ENCODE peak calls at places on chromosomes 3 and 15, in six cellular contexts. L is body of pancreas, Z is aorta, R is A549, F is left ventricle myocardium inferior, Q is psoas muscle. E is an unnamed sample. For H3K9me3 and H3K4me1, the result is how much of the 10 kb centered on the place peaks cover.

GRCh38 chr15:60093273-60094067 is 89.4 kb downstream of the FOXB1 start:
- DNase-seq in F (no peak), L (peak), Q (no peak), Z (no peak), R (no peak), E (no peak)

GRCh38 chr3:33313331-33313730 is 36.1 kb downstream of the FBXL2 start:
- DNase-seq in L (no peak), R (peak), Z (no peak), Q (no peak), F (no peak), E (no peak)

GRCh38 chr15:79436037-79436780 is 4.1 kb downstream of the MINAR1 start:
- DNase-seq in F (no peak), Q (no peak), L (no peak), R (no peak), Z (no peak), E (no peak)

GRCh38 chr3:41000471-41000870 is 198.8 kb upstream of the CTNNB1 start:
- DNase-seq in R (no peak), Q (no peak), L (no peak), Z (no peak), F (no peak), E (no peak)

GRCh38 chr15:65638107-65638506 is 16.4 kb downstream of the SLC24A1 start:
- DNase-seq in F (no peak), R (no peak), L (no peak), Z (no peak), Q (no peak), E (no peak)

GRCh38 chr3:113148307-113148703 is 63.1 kb upstream of the BOC start:
- DNase-seq in F (no peak), Q (no peak), L (peak), Z (no peak), R (no peak), E (no peak)

GRCh38 chr3:120350431-120350941 is 1.3 kb upstream of the LRRC58 start:
- DNase-seq in L (peak), Q (no peak), Z (peak), R (peak), F (no peak), E (no peak)

GRCh38 chr3:123357275-123357674 is 91.6 kb downstream of the ADCY5 start:
- DNase-seq in R (no peak), F (no peak), Q (no peak), L (no peak), Z (no peak), E (no peak)

GRCh38 chr15:66101715-66102395 is 151.7 kb downstream of the MEGF11 start:
- DNase-seq in L (no peak), Z (peak), Q (no peak), F (no peak), R (no peak), E (no peak)

GRCh38 chr15:49984436-49984835 is 134.6 kb downstream of the ATP8B4 start:
- DNase-seq in F (no peak), Q (no peak), Z (no peak), R (no peak), L (no peak), E (no peak)

GRCh38 chr15:49045691-49046112 is 544 bp downstream of the SECISBP2L start:
- DNase-seq in Z (no peak), Q (no peak), F (no peak), L (no peak), R (peak), E (no peak)

GRCh38 chr3:48130321-48130881 is 57.8 kb downstream of the CDC25A start:
- DNase-seq in F (peak), Z (peak), L (peak), Q (peak), R (no peak), E (no peak)

GRCh38 chr3:164476631-164477030 is 601.7 kb downstream of the SI start:
- DNase-seq in F (no peak), Q (no peak), L (no peak), R (no peak), Z (no peak), E (no peak)

GRCh38 chr3:31423522-31423921 is 109.2 kb upstream of the STT3B start:
- DNase-seq in F (no peak), L (no peak), Q (no peak), Z (no peak), R (no peak), E (no peak)

GRCh38 chr3:172750368-172751187 is at the start of gene ECT2:
- DNase-seq in R (peak), Q (peak), Z (peak), L (peak), F (peak), E (peak)

GRCh38 chr3:19947549-19948071 is 713 bp downstream of the RAB5A start:
- DNase-seq in Z (peak), R (peak), L (peak), F (peak), Q (peak), E (peak)

GRCh38 chr3:44969170-44969569 is 6.8 kb downstream of the ZDHHC3 start:
- DNase-seq in R (no peak), Z (no peak), F (no peak), L (no peak), Q (no peak), E (no peak)

GRCh38 chr3:23314981-23315805 is 112.1 kb downstream of the UBE2E2 start:
- DNase-seq in F (no peak), Q (no peak), Z (no peak), R (no peak), L (no peak), E (no peak)

GRCh38 chr3:20061331-20061730 is 21.1 kb downstream of the KAT2B start:
- DNase-seq in L (no peak), F (no peak), R (no peak), Z (no peak), Q (no peak), E (no peak)

GRCh38 chr15:60905587-60905986 is 323.5 kb downstream of the RORA start:
- DNase-seq in R (no peak), F (no peak), Q (no peak), L (peak), Z (no peak), E (no peak)

GRCh38 chr15:84633311-84634227 is 20.5 kb downstream of the WDR73 start:
- DNase-seq in L (peak), R (peak), F (peak), Q (peak), Z (peak), E (no peak)

GRCh38 chr3:36525115-36525711 is 144.9 kb downstream of the STAC start:
- DNase-seq in L (no peak), R (peak), Q (no peak), F (no peak), Z (no peak), E (no peak)

GRCh38 chr15:31265090-31265870 is 61.4 kb upstream of the KLF13 start:
- DNase-seq in F (peak), Q (peak), R (no peak), Z (no peak), L (no peak), E (no peak)

GRCh38 chr15:68608206-68608843 is 29.5 kb downstream of the CORO2B start:
- DNase-seq in Q (peak), L (peak), Z (peak), F (peak), R (no peak), E (no peak)

GRCh38 chr3:168094877-168095610 is 680 bp downstream of the GOLIM4 start:
- DNase-seq in R (peak), Z (peak), F (peak), L (peak), Q (peak), E (no peak)

GRCh38 chr15:70436428-70436827 is 326.9 kb downstream of the UACA start:
- DNase-seq in L (no peak), F (no peak), Q (no peak), R (no peak), Z (no peak), E (no peak)

GRCh38 chr3:107367353-107367752 is 9.9 kb upstream of the CCDC54 start:
- DNase-seq in Q (no peak), R (peak), F (no peak), Z (no peak), L (peak), E (no peak)

GRCh38 chr15:51267047-51267713 is 71.2 kb downstream of the CYP19A1 start:
- DNase-seq in L (peak), F (no peak), R (no peak), Z (no peak), Q (no peak), E (no peak)

GRCh38 chr3:148006508-148006907 is 597.3 kb downstream of the ZIC1 start:
- DNase-seq in L (no peak), Z (no peak), Q (no peak), F (no peak), R (no peak), E (no peak)

GRCh38 chr15:56886450-56886856 is 32.0 kb upstream of the TCF12 start:
- DNase-seq in L (no peak), Z (no peak), F (no peak), R (no peak), Q (no peak), E (no peak)

DNA sequence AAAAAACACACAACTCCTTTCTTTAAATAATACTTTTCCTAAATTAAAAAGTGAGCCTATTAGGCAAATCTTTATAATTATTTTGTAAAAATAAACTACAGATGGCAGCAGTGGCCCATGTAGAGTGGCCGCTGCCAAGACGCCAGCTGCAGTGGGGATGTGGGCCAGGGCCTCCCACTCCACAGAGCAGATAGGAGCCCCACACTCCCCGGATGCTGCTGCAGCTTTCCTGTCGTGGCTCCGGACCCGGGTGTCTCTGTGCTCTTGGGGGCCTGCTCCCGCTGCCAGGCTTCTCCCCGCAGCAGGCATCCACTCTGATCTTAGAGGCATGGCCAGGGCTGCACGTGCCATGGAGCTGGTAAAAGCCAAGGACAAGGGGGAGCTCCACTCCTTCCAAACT is 67.5 kb downstream of the PROS1 start:
- DNase-seq in Q (no peak), Z (no peak), R (no peak), L (no peak), F (peak), E (no peak)
- H3K9me3 ChIP-seq in Q (under half), Z (under half), R (under half), L (under half), F (under half), E (under half)

GRCh38 chr3:153669527-153669926 is 451.7 kb upstream of the ARHGEF26 start:
- DNase-seq in F (no peak), L (no peak), Q (no peak), R (no peak), Z (no peak), E (no peak)
- H3K4me3 ChIP-seq in F (no peak), L (no peak), Q (no peak), R (no peak), Z (no peak), E (no peak)

GRCh38 chr3:12655701-12656100 is 8.2 kb downstream of the RAF1 start:
- DNase-seq in L (no peak), R (no peak), Q (no peak), Z (peak), F (no peak), E (no peak)

GRCh38 chr3:12658593-12659058 is 5.3 kb downstream of the RAF1 start:
- DNase-seq in Z (no peak), Q (no peak), R (no peak), F (no peak), L (no peak), E (no peak)

GRCh38 chr3:12653772-12654171 is 10.1 kb downstream of the RAF1 start:
- DNase-seq in Z (peak), Q (no peak), F (no peak), R (no peak), L (no peak), E (no peak)

GRCh38 chr3:12656850-12657249 is 7.1 kb downstream of the RAF1 start:
- DNase-seq in L (no peak), Z (no peak), Q (no peak), R (no peak), F (no peak), E (no peak)

DNA sequence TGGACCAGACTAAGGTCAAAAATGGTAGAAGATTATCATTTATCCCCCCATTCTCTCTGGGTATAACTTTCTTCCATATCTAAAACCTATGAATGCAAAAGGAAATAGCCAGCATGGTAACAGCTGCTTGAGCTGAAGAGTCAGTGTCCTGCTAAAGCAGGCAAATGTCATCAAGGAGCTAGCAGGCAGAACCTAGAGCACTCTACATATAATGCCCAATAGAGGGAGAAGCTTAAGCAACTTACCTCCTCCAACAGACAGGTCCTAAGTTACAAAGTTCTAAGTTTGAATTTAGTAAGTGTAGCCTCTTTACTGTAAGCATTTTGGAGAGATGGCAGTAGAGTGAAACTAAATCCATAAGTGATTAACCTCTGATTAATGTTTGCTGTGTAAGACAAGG is 7.7 kb downstream of the RAF1 start:
- DNase-seq in Z (no peak), L (no peak), Q (no peak), R (no peak), F (no peak), E (no peak)
- H3K4me1 ChIP-seq in Z (under half), L (half or more), Q (half or more), R (under half), F (half or more), E (under half)

GRCh38 chr15:26295331-26295730 is 432.2 kb upstream of the ATP10A start:
- DNase-seq in F (no peak), L (no peak), Q (no peak), R (no peak), Z (no peak), E (no peak)
- H3K9me3 ChIP-seq in F (under half), L (under half), Q (under half), R (under half), Z (under half), E (under half)